ENCODE peak calls at places on chromosomes 11 and 22, in nine cellular contexts. One of them, this sample, is unnamed.
A peak's percentile ranks its signal among the peaks of the same experiment; 100 is the strongest.

GRCh38 chr11:64224151-64224890 is 1.7 kb downstream of the TRPT1 start:
- DNase-seq in CD8-positive, alpha-beta memory T cell: no peak
- DNase-seq in mucosa of descending colon: peak; percentile 14
- DNase-seq in astrocyte of the spinal cord: no peak
- DNase-seq in CD8-positive, alpha-beta T cell: no peak
- DNase-seq in sigmoid colon: peak; percentile 68
- DNase-seq in IMR-90: no peak
- DNase-seq in effector memory CD4-positive, alpha-beta T cell: no peak
- DNase-seq in right atrium auricular region: no peak
- DNase-seq in this sample: no peak

GRCh38 chr22:41762980-41763779 is 37.3 kb upstream of the CCDC134 start:
- DNase-seq in right atrium auricular region: no peak
- DNase-seq in astrocyte of the spinal cord: no peak
- DNase-seq in CD8-positive, alpha-beta memory T cell: no peak
- DNase-seq in IMR-90: no peak
- DNase-seq in CD8-positive, alpha-beta T cell: peak; percentile 25
- DNase-seq in mucosa of descending colon: peak; percentile 40
- DNase-seq in sigmoid colon: no peak
- DNase-seq in effector memory CD4-positive, alpha-beta T cell: no peak
- DNase-seq in this sample: peak; percentile 21

GRCh38 chr22:38941488-38941987 is 15.9 kb upstream of the APOBEC3A start:
- DNase-seq in mucosa of descending colon: no peak
- DNase-seq in CD8-positive, alpha-beta memory T cell: no peak
- DNase-seq in astrocyte of the spinal cord: no peak
- DNase-seq in right atrium auricular region: no peak
- DNase-seq in IMR-90: no peak
- DNase-seq in sigmoid colon: no peak
- DNase-seq in CD8-positive, alpha-beta T cell: no peak
- DNase-seq in effector memory CD4-positive, alpha-beta T cell: no peak
- DNase-seq in this sample: no peak

GRCh38 chr11:103548838-103549237 is 439.6 kb downstream of the DYNC2H1 start:
- DNase-seq in CD8-positive, alpha-beta T cell: no peak
- DNase-seq in astrocyte of the spinal cord: no peak
- DNase-seq in IMR-90: no peak
- DNase-seq in right atrium auricular region: no peak
- DNase-seq in effector memory CD4-positive, alpha-beta T cell: no peak
- DNase-seq in sigmoid colon: no peak
- DNase-seq in CD8-positive, alpha-beta memory T cell: no peak
- DNase-seq in mucosa of descending colon: no peak
- DNase-seq in this sample: no peak

GRCh38 chr11:704189-704798 is 1.7 kb upstream of the EPS8L2 start:
- DNase-seq in mucosa of descending colon: no peak
- DNase-seq in astrocyte of the spinal cord: no peak
- DNase-seq in right atrium auricular region: no peak
- DNase-seq in IMR-90: no peak
- DNase-seq in sigmoid colon: no peak
- DNase-seq in CD8-positive, alpha-beta memory T cell: no peak
- DNase-seq in CD8-positive, alpha-beta T cell: no peak
- DNase-seq in effector memory CD4-positive, alpha-beta T cell: no peak
- DNase-seq in this sample: no peak

GRCh38 chr11:116563028-116563712 is 209.6 kb downstream of the BUD13 start:
- DNase-seq in effector memory CD4-positive, alpha-beta T cell: no peak
- DNase-seq in sigmoid colon: no peak
- DNase-seq in IMR-90: peak; percentile 21
- DNase-seq in CD8-positive, alpha-beta memory T cell: no peak
- DNase-seq in astrocyte of the spinal cord: peak; percentile 44
- DNase-seq in mucosa of descending colon: peak; percentile 2
- DNase-seq in right atrium auricular region: no peak
- DNase-seq in CD8-positive, alpha-beta T cell: no peak
- DNase-seq in this sample: no peak

GRCh38 chr11:65504671-65505433 is 6.0 kb downstream of the MALAT1 start:
- DNase-seq in IMR-90: peak; percentile 46
- DNase-seq in astrocyte of the spinal cord: peak; percentile 68
- DNase-seq in right atrium auricular region: no peak
- DNase-seq in CD8-positive, alpha-beta memory T cell: no peak
- DNase-seq in CD8-positive, alpha-beta T cell: no peak
- DNase-seq in sigmoid colon: peak; percentile 59
- DNase-seq in mucosa of descending colon: no peak
- DNase-seq in effector memory CD4-positive, alpha-beta T cell: no peak
- DNase-seq in this sample: peak; percentile 53

GRCh38 chr11:96242191-96242845 is 100.7 kb downstream of the MAML2 start:
- DNase-seq in IMR-90: no peak
- DNase-seq in CD8-positive, alpha-beta memory T cell: no peak
- DNase-seq in astrocyte of the spinal cord: no peak
- DNase-seq in sigmoid colon: no peak
- DNase-seq in CD8-positive, alpha-beta T cell: no peak
- DNase-seq in mucosa of descending colon: no peak
- DNase-seq in right atrium auricular region: no peak
- DNase-seq in effector memory CD4-positive, alpha-beta T cell: no peak
- DNase-seq in this sample: peak; percentile 71

GRCh38 chr11:26946209-26946828 is 47.6 kb upstream of the FIBIN start:
- DNase-seq in CD8-positive, alpha-beta T cell: no peak
- DNase-seq in mucosa of descending colon: no peak
- DNase-seq in effector memory CD4-positive, alpha-beta T cell: no peak
- DNase-seq in CD8-positive, alpha-beta memory T cell: no peak
- DNase-seq in IMR-90: peak; percentile 69
- DNase-seq in astrocyte of the spinal cord: peak; percentile 77
- DNase-seq in sigmoid colon: no peak
- DNase-seq in right atrium auricular region: no peak
- DNase-seq in this sample: peak; percentile 41

GRCh38 chr11:27227744-27228143 is 135.3 kb downstream of the CCDC34 start:
- DNase-seq in effector memory CD4-positive, alpha-beta T cell: no peak
- DNase-seq in astrocyte of the spinal cord: no peak
- DNase-seq in mucosa of descending colon: no peak
- DNase-seq in right atrium auricular region: no peak
- DNase-seq in sigmoid colon: no peak
- DNase-seq in CD8-positive, alpha-beta T cell: no peak
- DNase-seq in IMR-90: no peak
- DNase-seq in CD8-positive, alpha-beta memory T cell: no peak
- DNase-seq in this sample: no peak

GRCh38 chr22:50115693-50116092 is 25.9 kb downstream of the MOV10L1 start:
- DNase-seq in sigmoid colon: peak; percentile 68
- DNase-seq in CD8-positive, alpha-beta memory T cell: no peak
- DNase-seq in astrocyte of the spinal cord: no peak
- DNase-seq in effector memory CD4-positive, alpha-beta T cell: no peak
- DNase-seq in mucosa of descending colon: no peak
- DNase-seq in right atrium auricular region: no peak
- DNase-seq in CD8-positive, alpha-beta T cell: no peak
- DNase-seq in IMR-90: peak; percentile 35
- DNase-seq in this sample: peak; percentile 65

GRCh38 chr11:1656670-1657069 is 27.1 kb downstream of the KRTAP5-5 start:
- DNase-seq in astrocyte of the spinal cord: no peak
- DNase-seq in IMR-90: no peak
- DNase-seq in CD8-positive, alpha-beta memory T cell: no peak
- DNase-seq in right atrium auricular region: no peak
- DNase-seq in CD8-positive, alpha-beta T cell: no peak
- DNase-seq in mucosa of descending colon: no peak
- DNase-seq in sigmoid colon: no peak
- DNase-seq in effector memory CD4-positive, alpha-beta T cell: no peak
- DNase-seq in this sample: no peak

GRCh38 chr11:47257518-47258316 is at the start of gene NR1H3:
- DNase-seq in effector memory CD4-positive, alpha-beta T cell: no peak
- DNase-seq in CD8-positive, alpha-beta memory T cell: no peak
- DNase-seq in sigmoid colon: peak; percentile 95
- DNase-seq in mucosa of descending colon: peak; percentile 72
- DNase-seq in CD8-positive, alpha-beta T cell: no peak
- DNase-seq in astrocyte of the spinal cord: peak; percentile 59
- DNase-seq in right atrium auricular region: peak; percentile 84
- DNase-seq in IMR-90: peak; percentile 66
- DNase-seq in this sample: peak; percentile 61
- H3K4me3 ChIP-seq in effector memory CD4-positive, alpha-beta T cell: no peak within 1 kb of the TSS
- H3K4me3 ChIP-seq in CD8-positive, alpha-beta memory T cell: no peak within 1 kb of the TSS
- H3K4me3 ChIP-seq in sigmoid colon: peak within 1 kb of the TSS; percentile 41
- H3K4me3 ChIP-seq in mucosa of descending colon: no peak within 1 kb of the TSS
- H3K4me3 ChIP-seq in CD8-positive, alpha-beta T cell: no peak within 1 kb of the TSS
- H3K4me3 ChIP-seq in astrocyte of the spinal cord: peak within 1 kb of the TSS; percentile 10
- H3K4me3 ChIP-seq in right atrium auricular region: peak within 1 kb of the TSS; percentile 47
- H3K4me3 ChIP-seq in IMR-90: peak within 1 kb of the TSS; percentile 4
- H3K4me3 ChIP-seq in this sample: peak within 1 kb of the TSS; percentile 21

GRCh38 chr22:19755722-19756287 is 4.8 kb upstream of the TBX1 start:
- DNase-seq in right atrium auricular region: no peak
- DNase-seq in mucosa of descending colon: no peak
- DNase-seq in IMR-90: no peak
- DNase-seq in sigmoid colon: no peak
- DNase-seq in CD8-positive, alpha-beta T cell: no peak
- DNase-seq in effector memory CD4-positive, alpha-beta T cell: no peak
- DNase-seq in astrocyte of the spinal cord: no peak
- DNase-seq in CD8-positive, alpha-beta memory T cell: no peak
- DNase-seq in this sample: no peak

GRCh38 chr22:19753090-19753842 is 7.3 kb upstream of the TBX1 start:
- DNase-seq in CD8-positive, alpha-beta memory T cell: no peak
- DNase-seq in IMR-90: no peak
- DNase-seq in mucosa of descending colon: no peak
- DNase-seq in sigmoid colon: no peak
- DNase-seq in CD8-positive, alpha-beta T cell: no peak
- DNase-seq in right atrium auricular region: no peak
- DNase-seq in effector memory CD4-positive, alpha-beta T cell: no peak
- DNase-seq in astrocyte of the spinal cord: no peak
- DNase-seq in this sample: no peak

GRCh38 chr22:19754701-19755144 is 5.9 kb upstream of the TBX1 start:
- DNase-seq in sigmoid colon: no peak
- DNase-seq in effector memory CD4-positive, alpha-beta T cell: no peak
- DNase-seq in right atrium auricular region: no peak
- DNase-seq in mucosa of descending colon: no peak
- DNase-seq in CD8-positive, alpha-beta memory T cell: no peak
- DNase-seq in CD8-positive, alpha-beta T cell: no peak
- DNase-seq in IMR-90: no peak
- DNase-seq in astrocyte of the spinal cord: no peak
- DNase-seq in this sample: no peak

GRCh38 chr22:19755145-19755710 is 5.3 kb upstream of the TBX1 start:
- DNase-seq in CD8-positive, alpha-beta T cell: no peak
- DNase-seq in sigmoid colon: no peak
- DNase-seq in right atrium auricular region: no peak
- DNase-seq in mucosa of descending colon: no peak
- DNase-seq in IMR-90: no peak
- DNase-seq in astrocyte of the spinal cord: no peak
- DNase-seq in effector memory CD4-positive, alpha-beta T cell: no peak
- DNase-seq in CD8-positive, alpha-beta memory T cell: no peak
- DNase-seq in this sample: no peak

DNA sequence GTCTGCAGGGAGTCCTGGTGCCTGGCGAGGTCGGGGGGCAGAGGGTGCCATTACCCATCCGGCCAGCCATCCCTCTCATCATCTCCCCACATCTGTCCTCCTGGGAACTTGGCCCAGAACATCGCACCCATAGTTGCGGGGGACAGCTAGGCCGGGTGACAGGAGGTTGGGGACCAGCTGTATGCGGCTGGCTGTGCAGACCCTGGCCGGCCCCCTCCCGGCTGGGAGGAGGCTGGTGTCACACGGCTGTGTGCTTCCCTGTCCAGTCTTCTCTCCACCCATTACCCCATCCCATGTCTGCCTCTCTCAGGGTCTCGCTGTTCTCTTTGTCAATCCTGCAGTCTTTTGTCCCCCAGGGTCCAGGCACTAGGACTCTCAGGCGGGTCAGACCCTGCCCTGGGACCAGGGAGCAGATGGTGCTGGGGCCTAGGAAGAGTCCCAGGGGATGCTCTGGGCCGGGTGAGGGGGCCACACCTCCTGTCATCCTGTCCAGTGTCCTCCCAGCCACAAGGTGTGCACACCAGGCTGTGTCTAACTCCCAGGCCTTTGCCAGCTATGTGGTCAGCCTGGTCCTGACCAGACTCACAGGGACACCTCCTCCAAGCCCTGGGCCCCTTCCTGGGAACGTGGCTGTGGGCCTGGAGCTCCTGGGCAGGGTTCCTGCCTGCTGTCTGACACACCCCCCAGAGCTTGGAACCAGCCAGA is 6.4 kb upstream of the TBX1 start:
- DNase-seq in mucosa of descending colon: no peak
- DNase-seq in IMR-90: no peak
- DNase-seq in right atrium auricular region: no peak
- DNase-seq in CD8-positive, alpha-beta T cell: no peak
- DNase-seq in sigmoid colon: no peak
- DNase-seq in astrocyte of the spinal cord: no peak
- DNase-seq in CD8-positive, alpha-beta memory T cell: no peak
- DNase-seq in effector memory CD4-positive, alpha-beta T cell: no peak
- DNase-seq in this sample: no peak
- H3K4me3 ChIP-seq in mucosa of descending colon: no peak overlapping the region
- H3K4me3 ChIP-seq in IMR-90: no peak overlapping the region
- H3K4me3 ChIP-seq in right atrium auricular region: no peak overlapping the region
- H3K4me3 ChIP-seq in CD8-positive, alpha-beta T cell: no peak overlapping the region
- H3K4me3 ChIP-seq in sigmoid colon: no peak overlapping the region
- H3K4me3 ChIP-seq in astrocyte of the spinal cord: no peak overlapping the region
- H3K4me3 ChIP-seq in CD8-positive, alpha-beta memory T cell: no peak overlapping the region
- H3K4me3 ChIP-seq in effector memory CD4-positive, alpha-beta T cell: no peak overlapping the region
- H3K4me3 ChIP-seq in this sample: no peak overlapping the region

GRCh38 chr22:36201630-36202312 is at the start of gene APOL4:
- DNase-seq in CD8-positive, alpha-beta T cell: no peak
- DNase-seq in effector memory CD4-positive, alpha-beta T cell: no peak
- DNase-seq in CD8-positive, alpha-beta memory T cell: no peak
- DNase-seq in right atrium auricular region: peak; percentile 74
- DNase-seq in IMR-90: no peak
- DNase-seq in astrocyte of the spinal cord: no peak
- DNase-seq in mucosa of descending colon: peak; percentile 65
- DNase-seq in sigmoid colon: peak; percentile 88
- DNase-seq in this sample: peak; percentile 66
- H3K4me3 ChIP-seq in CD8-positive, alpha-beta T cell: no peak within 1 kb of the TSS
- H3K4me3 ChIP-seq in effector memory CD4-positive, alpha-beta T cell: no peak within 1 kb of the TSS
- H3K4me3 ChIP-seq in CD8-positive, alpha-beta memory T cell: no peak within 1 kb of the TSS
- H3K4me3 ChIP-seq in right atrium auricular region: peak within 1 kb of the TSS; percentile 21
- H3K4me3 ChIP-seq in IMR-90: no peak within 1 kb of the TSS
- H3K4me3 ChIP-seq in astrocyte of the spinal cord: no peak within 1 kb of the TSS
- H3K4me3 ChIP-seq in mucosa of descending colon: no peak within 1 kb of the TSS
- H3K4me3 ChIP-seq in sigmoid colon: peak within 1 kb of the TSS; percentile 21
- H3K4me3 ChIP-seq in this sample: peak within 1 kb of the TSS; percentile 35

GRCh38 chr11:61797263-61797944 is 4.7 kb downstream of the FEN1 start:
- DNase-seq in astrocyte of the spinal cord: peak; percentile 86
- DNase-seq in sigmoid colon: peak; percentile 90
- DNase-seq in right atrium auricular region: peak; percentile 85
- DNase-seq in CD8-positive, alpha-beta memory T cell: peak; percentile 59
- DNase-seq in mucosa of descending colon: peak; percentile 92
- DNase-seq in effector memory CD4-positive, alpha-beta T cell: peak; percentile 44
- DNase-seq in IMR-90: peak; percentile 88
- DNase-seq in CD8-positive, alpha-beta T cell: peak; percentile 78
- DNase-seq in this sample: peak; percentile 92

GRCh38 chr11:61803889-61804647 is 11.4 kb downstream of the FEN1 start:
- DNase-seq in mucosa of descending colon: no peak
- DNase-seq in CD8-positive, alpha-beta T cell: no peak
- DNase-seq in CD8-positive, alpha-beta memory T cell: no peak
- DNase-seq in effector memory CD4-positive, alpha-beta T cell: no peak
- DNase-seq in astrocyte of the spinal cord: peak; percentile 29
- DNase-seq in right atrium auricular region: no peak
- DNase-seq in IMR-90: peak; percentile 49
- DNase-seq in sigmoid colon: no peak
- DNase-seq in this sample: peak; percentile 55

GRCh38 chr11:61799665-61800284 is 7.1 kb downstream of the FEN1 start:
- DNase-seq in IMR-90: no peak
- DNase-seq in CD8-positive, alpha-beta T cell: no peak
- DNase-seq in CD8-positive, alpha-beta memory T cell: no peak
- DNase-seq in mucosa of descending colon: no peak
- DNase-seq in sigmoid colon: no peak
- DNase-seq in effector memory CD4-positive, alpha-beta T cell: no peak
- DNase-seq in astrocyte of the spinal cord: no peak
- DNase-seq in right atrium auricular region: no peak
- DNase-seq in this sample: no peak

GRCh38 chr11:61796127-61796526 is 3.4 kb downstream of the FEN1 start:
- DNase-seq in CD8-positive, alpha-beta memory T cell: no peak
- DNase-seq in effector memory CD4-positive, alpha-beta T cell: no peak
- DNase-seq in mucosa of descending colon: no peak
- DNase-seq in CD8-positive, alpha-beta T cell: no peak
- DNase-seq in sigmoid colon: no peak
- DNase-seq in astrocyte of the spinal cord: no peak
- DNase-seq in IMR-90: no peak
- DNase-seq in right atrium auricular region: no peak
- DNase-seq in this sample: no peak

GRCh38 chr11:61800331-61801281 is 7.9 kb downstream of the FEN1 start:
- DNase-seq in effector memory CD4-positive, alpha-beta T cell: no peak
- DNase-seq in IMR-90: peak; percentile 68
- DNase-seq in sigmoid colon: no peak
- DNase-seq in CD8-positive, alpha-beta T cell: no peak
- DNase-seq in right atrium auricular region: no peak
- DNase-seq in mucosa of descending colon: no peak
- DNase-seq in CD8-positive, alpha-beta memory T cell: no peak
- DNase-seq in astrocyte of the spinal cord: no peak
- DNase-seq in this sample: no peak
- H3K4me3 ChIP-seq in effector memory CD4-positive, alpha-beta T cell: no peak overlapping the region
- H3K4me3 ChIP-seq in IMR-90: no peak overlapping the region
- H3K4me3 ChIP-seq in sigmoid colon: no peak overlapping the region
- H3K4me3 ChIP-seq in CD8-positive, alpha-beta T cell: no peak overlapping the region
- H3K4me3 ChIP-seq in right atrium auricular region: no peak overlapping the region
- H3K4me3 ChIP-seq in mucosa of descending colon: no peak overlapping the region
- H3K4me3 ChIP-seq in CD8-positive, alpha-beta memory T cell: no peak overlapping the region
- H3K4me3 ChIP-seq in astrocyte of the spinal cord: no peak overlapping the region
- H3K4me3 ChIP-seq in this sample: no peak overlapping the region

This sample was measured in cardiac fibroblast.